ENCODE peak calls at places on chromosome 20, in six cellular contexts. One of them, this sample, is unnamed.

GRCh38 chr20:59177266-59178250 is 13.9 kb downstream of the ZNF831 start:
- DNase-seq in NCI-H774: no peak
- DNase-seq in BE2C: no peak
- DNase-seq in left lung: no peak
- DNase-seq in GM04504: no peak
- DNase-seq in CD4-positive, CD25-positive, alpha-beta regulatory T cell: peak
- DNase-seq in this sample: no peak

GRCh38 chr20:15846446-15846845 is 726.8 kb downstream of the KIF16B start:
- DNase-seq in NCI-H774: no peak
- DNase-seq in BE2C: no peak
- DNase-seq in left lung: no peak
- DNase-seq in GM04504: no peak
- DNase-seq in CD4-positive, CD25-positive, alpha-beta regulatory T cell: no peak
- DNase-seq in this sample: no peak

GRCh38 chr20:46690219-46691111 is 1.2 kb upstream of the TP53RK start:
- DNase-seq in NCI-H774: no peak
- DNase-seq in BE2C: no peak
- DNase-seq in left lung: no peak
- DNase-seq in GM04504: no peak
- DNase-seq in CD4-positive, CD25-positive, alpha-beta regulatory T cell: no peak
- DNase-seq in this sample: no peak

GRCh38 chr20:44858959-44859358 is 26.5 kb upstream of the YWHAB start:
- DNase-seq in NCI-H774: no peak
- DNase-seq in BE2C: no peak
- DNase-seq in left lung: no peak
- DNase-seq in GM04504: no peak
- DNase-seq in CD4-positive, CD25-positive, alpha-beta regulatory T cell: no peak
- DNase-seq in this sample: peak

GRCh38 chr20:33180169-33180568 is 12.2 kb downstream of the BPIFA2 start:
- DNase-seq in NCI-H774: no peak
- DNase-seq in BE2C: no peak
- DNase-seq in left lung: no peak
- DNase-seq in GM04504: no peak
- DNase-seq in CD4-positive, CD25-positive, alpha-beta regulatory T cell: no peak
- DNase-seq in this sample: no peak

GRCh38 chr20:48750941-48751620 is 76.7 kb downstream of the PREX1 start:
- DNase-seq in NCI-H774: no peak
- DNase-seq in BE2C: no peak
- DNase-seq in left lung: peak
- DNase-seq in GM04504: no peak
- DNase-seq in CD4-positive, CD25-positive, alpha-beta regulatory T cell: peak
- DNase-seq in this sample: no peak

GRCh38 chr20:52160805-52161204 is 30.8 kb downstream of the ZFP64 start:
- DNase-seq in NCI-H774: no peak
- DNase-seq in BE2C: no peak
- DNase-seq in left lung: no peak
- DNase-seq in GM04504: no peak
- DNase-seq in CD4-positive, CD25-positive, alpha-beta regulatory T cell: no peak
- DNase-seq in this sample: no peak

GRCh38 chr20:33130553-33130952 is 37.4 kb upstream of the BPIFA2 start:
- DNase-seq in NCI-H774: peak
- DNase-seq in BE2C: no peak
- DNase-seq in left lung: no peak
- DNase-seq in GM04504: peak
- DNase-seq in CD4-positive, CD25-positive, alpha-beta regulatory T cell: no peak
- DNase-seq in this sample: no peak

GRCh38 chr20:35942243-35942642 is 12.1 kb downstream of the SCAND1 start:
- DNase-seq in NCI-H774: no peak
- DNase-seq in BE2C: no peak
- DNase-seq in left lung: no peak
- DNase-seq in GM04504: no peak
- DNase-seq in CD4-positive, CD25-positive, alpha-beta regulatory T cell: no peak
- DNase-seq in this sample: no peak

GRCh38 chr20:4083103-4083864 is 67.9 kb upstream of the RNF24 start:
- DNase-seq in NCI-H774: no peak
- DNase-seq in BE2C: no peak
- DNase-seq in left lung: no peak
- DNase-seq in GM04504: no peak
- DNase-seq in CD4-positive, CD25-positive, alpha-beta regulatory T cell: no peak
- DNase-seq in this sample: no peak

GRCh38 chr20:41304413-41305079 is 13.0 kb downstream of the ZHX3 start:
- DNase-seq in NCI-H774: no peak
- DNase-seq in BE2C: no peak
- DNase-seq in left lung: no peak
- DNase-seq in GM04504: no peak
- DNase-seq in CD4-positive, CD25-positive, alpha-beta regulatory T cell: no peak
- DNase-seq in this sample: no peak

GRCh38 chr20:10323729-10324128 is 105.1 kb downstream of the SNAP25 start:
- DNase-seq in NCI-H774: no peak
- DNase-seq in BE2C: no peak
- DNase-seq in left lung: no peak
- DNase-seq in GM04504: no peak
- DNase-seq in CD4-positive, CD25-positive, alpha-beta regulatory T cell: no peak
- DNase-seq in this sample: no peak

GRCh38 chr20:17646209-17646717 is 35.8 kb downstream of the RRBP1 start:
- DNase-seq in NCI-H774: peak
- DNase-seq in BE2C: no peak
- DNase-seq in left lung: peak
- DNase-seq in GM04504: no peak
- DNase-seq in CD4-positive, CD25-positive, alpha-beta regulatory T cell: no peak
- DNase-seq in this sample: no peak

GRCh38 chr20:58905236-58905635 is 52.7 kb downstream of the GNAS start:
- DNase-seq in NCI-H774: no peak
- DNase-seq in BE2C: no peak
- DNase-seq in left lung: no peak
- DNase-seq in GM04504: no peak
- DNase-seq in CD4-positive, CD25-positive, alpha-beta regulatory T cell: no peak
- DNase-seq in this sample: no peak

GRCh38 chr20:33387177-33387576 is 14.1 kb downstream of the CDK5RAP1 start:
- DNase-seq in NCI-H774: no peak
- DNase-seq in BE2C: no peak
- DNase-seq in left lung: peak
- DNase-seq in GM04504: no peak
- DNase-seq in CD4-positive, CD25-positive, alpha-beta regulatory T cell: no peak
- DNase-seq in this sample: no peak

GRCh38 chr20:58839991-58840747 is 10.5 kb downstream of the GNAS-AS1 start:
- DNase-seq in NCI-H774: no peak
- DNase-seq in BE2C: no peak
- DNase-seq in left lung: peak
- DNase-seq in GM04504: no peak
- DNase-seq in CD4-positive, CD25-positive, alpha-beta regulatory T cell: no peak
- DNase-seq in this sample: no peak

GRCh38 chr20:51628533-51629398 is 86.2 kb upstream of the NFATC2 start:
- DNase-seq in NCI-H774: no peak
- DNase-seq in BE2C: no peak
- DNase-seq in left lung: no peak
- DNase-seq in GM04504: peak
- DNase-seq in CD4-positive, CD25-positive, alpha-beta regulatory T cell: no peak
- DNase-seq in this sample: no peak

GRCh38 chr20:2751868-2752630 is 48.4 kb downstream of the CPXM1 start:
- DNase-seq in NCI-H774: peak
- DNase-seq in BE2C: no peak
- DNase-seq in left lung: peak
- DNase-seq in GM04504: no peak
- DNase-seq in CD4-positive, CD25-positive, alpha-beta regulatory T cell: peak
- DNase-seq in this sample: no peak

GRCh38 chr20:31819083-31819784 is at the start of gene MYLK2:
- DNase-seq in NCI-H774: no peak
- DNase-seq in BE2C: no peak
- DNase-seq in left lung: no peak
- DNase-seq in GM04504: no peak
- DNase-seq in CD4-positive, CD25-positive, alpha-beta regulatory T cell: no peak
- DNase-seq in this sample: no peak

GRCh38 chr20:46176744-46177378 is 58.7 kb downstream of the CD40 start:
- DNase-seq in NCI-H774: no peak
- DNase-seq in BE2C: no peak
- DNase-seq in left lung: no peak
- DNase-seq in GM04504: no peak
- DNase-seq in CD4-positive, CD25-positive, alpha-beta regulatory T cell: no peak
- DNase-seq in this sample: no peak

GRCh38 chr20:23608251-23608846 is 2.6 kb upstream of the CST9 start:
- DNase-seq in NCI-H774: no peak
- DNase-seq in BE2C: no peak
- DNase-seq in left lung: no peak
- DNase-seq in GM04504: no peak
- DNase-seq in CD4-positive, CD25-positive, alpha-beta regulatory T cell: no peak
- DNase-seq in this sample: no peak

GRCh38 chr20:37354210-37355195 is 8.6 kb downstream of the SRC start:
- DNase-seq in NCI-H774: no peak
- DNase-seq in BE2C: no peak
- DNase-seq in left lung: no peak
- DNase-seq in GM04504: no peak
- DNase-seq in CD4-positive, CD25-positive, alpha-beta regulatory T cell: no peak
- DNase-seq in this sample: no peak

GRCh38 chr20:63252157-63252780 is 2.0 kb downstream of the NKAIN4 start:
- DNase-seq in NCI-H774: no peak
- DNase-seq in BE2C: no peak
- DNase-seq in left lung: no peak
- DNase-seq in GM04504: no peak
- DNase-seq in CD4-positive, CD25-positive, alpha-beta regulatory T cell: no peak
- DNase-seq in this sample: no peak

GRCh38 chr20:19249515-19249914 is 37.1 kb downstream of the SLC24A3 start:
- DNase-seq in NCI-H774: no peak
- DNase-seq in BE2C: no peak
- DNase-seq in left lung: no peak
- DNase-seq in GM04504: no peak
- DNase-seq in CD4-positive, CD25-positive, alpha-beta regulatory T cell: no peak
- DNase-seq in this sample: peak

GRCh38 chr20:58065508-58066361 is 162.7 kb downstream of the ANKRD60 start:
- DNase-seq in NCI-H774: no peak
- DNase-seq in BE2C: no peak
- DNase-seq in left lung: no peak
- DNase-seq in GM04504: peak
- DNase-seq in CD4-positive, CD25-positive, alpha-beta regulatory T cell: no peak
- DNase-seq in this sample: no peak